ENCODE peak calls at places on chromosome 18, in five cellular contexts. K is stomach, B is tibial nerve, O is breast epithelium, T is cardiac muscle cell. V is an unnamed sample. For H3K27me3, the result is how much of the 10 kb centered on the place peaks cover.

GRCh38 chr18:13619505-13620205 is 106.7 kb downstream of the FAM210A start:
- DNase-seq in O (no peak), B (no peak), K (no peak), T (no peak), V (no peak)

GRCh38 chr18:12843420-12844346 is 40.4 kb downstream of the PTPN2 start:
- DNase-seq in B (no peak), T (peak), O (no peak), K (no peak), V (no peak)

GRCh38 chr18:6521804-6522418 is 107.2 kb upstream of the L3MBTL4 start:
- DNase-seq in T (peak), O (no peak), K (peak), B (no peak), V (no peak)

GRCh38 chr18:9437049-9437448 is 38.3 kb upstream of the RALBP1 start:
- DNase-seq in T (no peak), K (no peak), O (no peak), B (no peak), V (no peak)

GRCh38 chr18:59047321-59047991 is 92.2 kb upstream of the SEC11C start:
- DNase-seq in K (no peak), B (no peak), T (no peak), O (no peak), V (no peak)

GRCh38 chr18:31217455-31217854 is 54.8 kb upstream of the DSC1 start:
- DNase-seq in T (no peak), O (no peak), B (no peak), K (no peak), V (no peak)

GRCh38 chr18:28045176-28045810 is 131.6 kb downstream of the CDH2 start:
- DNase-seq in T (peak), O (no peak), B (no peak), K (no peak), V (no peak)

GRCh38 chr18:32317651-32318050 is 127.8 kb downstream of the MEP1B start:
- DNase-seq in K (no peak), O (no peak), B (no peak), T (no peak), V (no peak)

GRCh38 chr18:35311506-35311905 is 21.5 kb upstream of the ZSCAN30 start:
- DNase-seq in B (no peak), T (no peak), K (no peak), O (no peak), V (no peak)

GRCh38 chr18:4453712-4454547 is 1.2 kb downstream of the DLGAP1 start:
- DNase-seq in K (no peak), T (peak), O (no peak), B (no peak), V (peak)

GRCh38 chr18:12819330-12819729 is 64.7 kb downstream of the PTPN2 start:
- DNase-seq in B (no peak), T (no peak), K (no peak), O (no peak), V (no peak)

GRCh38 chr18:36411745-36412168 is 114.2 kb downstream of the FHOD3 start:
- DNase-seq in B (no peak), T (peak), O (no peak), K (no peak), V (no peak)

GRCh38 chr18:9827856-9828793 is 57.6 kb upstream of the TXNDC2 start:
- DNase-seq in O (peak), B (no peak), K (peak), T (no peak), V (no peak)

GRCh38 chr18:59662008-59662701 is 35.1 kb downstream of the CCBE1 start:
- DNase-seq in O (no peak), K (no peak), B (no peak), T (peak), V (no peak)

GRCh38 chr18:12768622-12769021 is 65.8 kb downstream of the PSMG2 start:
- DNase-seq in T (no peak), K (no peak), O (no peak), B (no peak), V (no peak)

GRCh38 chr18:21693322-21693721 is 11.3 kb downstream of the ABHD3 start:
- DNase-seq in O (no peak), B (no peak), K (no peak), T (no peak), V (no peak)

GRCh38 chr18:74622079-74622478 is 24.4 kb downstream of the ZNF407 start:
- DNase-seq in O (no peak), K (no peak), T (no peak), B (no peak), V (no peak)

GRCh38 chr18:72336786-72337185 is 207.4 kb downstream of the CBLN2 start:
- DNase-seq in B (no peak), K (no peak), O (no peak), T (no peak), V (no peak)

GRCh38 chr18:52341617-52342381 is 1.8 kb downstream of the DCC start:
- DNase-seq in K (no peak), T (peak), O (no peak), B (no peak), V (no peak)

GRCh38 chr18:8242306-8242705 is 366.9 kb upstream of the RAB12 start:
- DNase-seq in B (no peak), T (no peak), O (no peak), K (no peak), V (no peak)

GRCh38 chr18:45686892-45687611 is 36.9 kb upstream of the SLC14A1 start:
- DNase-seq in B (no peak), T (no peak), O (no peak), K (no peak), V (peak)

GRCh38 chr18:28875059-28875458 is 698.1 kb upstream of the CDH2 start:
- DNase-seq in K (no peak), T (no peak), B (no peak), O (no peak), V (no peak)

GRCh38 chr18:2905802-2906521 is 59.2 kb downstream of the EMILIN2 start:
- DNase-seq in B (peak), T (no peak), K (peak), O (no peak), V (peak)

GRCh38 chr18:45871655-45872054 is 46.2 kb downstream of the SIGLEC15 start:
- DNase-seq in T (no peak), B (no peak), O (no peak), K (no peak), V (no peak)

GRCh38 chr18:36662000-36662399 is 166.8 kb downstream of the TPGS2 start:
- DNase-seq in O (no peak), B (no peak), T (no peak), K (no peak), V (no peak)

GRCh38 chr18:39685303-39685902 is 2119.8 kb upstream of the CELF4 start:
- DNase-seq in T (no peak), O (no peak), K (no peak), B (no peak), V (no peak)

GRCh38 chr18:77366725-77367641 is 117.3 kb downstream of the GALR1 start:
- DNase-seq in B (peak), O (no peak), K (no peak), T (no peak), V (no peak)

GRCh38 chr18:7870855-7871254 is 303.7 kb downstream of the PTPRM start:
- DNase-seq in T (no peak), K (no peak), B (no peak), O (no peak), V (no peak)

GRCh38 chr18:13605477-13605876 is 120.9 kb downstream of the FAM210A start:
- DNase-seq in T (no peak), O (no peak), B (no peak), K (no peak), V (no peak)

GRCh38 chr18:43934322-43935050 is 657.2 kb upstream of the SYT4 start:
- DNase-seq in T (no peak), K (no peak), B (no peak), O (no peak), V (no peak)

GRCh38 chr18:805008-805754 is 6.9 kb downstream of the YES1 start:
- DNase-seq in B (no peak), O (no peak), T (no peak), K (no peak), V (no peak)

GRCh38 chr18:70384181-70384790 is 95.4 kb downstream of the SOCS6 start:
- DNase-seq in K (no peak), O (peak), T (no peak), B (no peak), V (no peak)
- TF ChIP-seq CTCF in K (no peak), O (no peak), T (no peak), B (no peak), V (no peak)

DNA sequence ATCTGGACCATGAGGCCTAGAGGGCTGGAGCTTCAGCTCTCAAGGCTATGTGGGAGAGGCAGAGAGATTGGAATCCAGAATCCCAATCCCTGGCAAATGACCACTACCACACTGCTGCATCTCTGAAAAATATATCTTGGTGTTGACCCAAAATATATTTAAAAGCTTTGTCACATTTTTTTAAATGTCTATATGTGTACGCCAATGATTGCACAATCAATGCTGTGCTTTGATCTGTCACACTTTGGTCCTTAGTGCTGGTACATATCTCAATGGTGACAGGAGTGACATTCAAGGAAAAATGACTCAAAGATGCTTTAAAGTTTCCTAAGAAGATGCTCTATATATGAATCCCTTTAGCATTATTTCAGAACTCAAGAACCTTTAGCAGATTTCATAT is 31.7 kb upstream of the NEDD4L start:
- DNase-seq in B (no peak), T (no peak), K (no peak), O (no peak), V (no peak)
- H3K27me3 ChIP-seq in B (under half), T (under half), K (under half), O (under half), V (under half)

DNA sequence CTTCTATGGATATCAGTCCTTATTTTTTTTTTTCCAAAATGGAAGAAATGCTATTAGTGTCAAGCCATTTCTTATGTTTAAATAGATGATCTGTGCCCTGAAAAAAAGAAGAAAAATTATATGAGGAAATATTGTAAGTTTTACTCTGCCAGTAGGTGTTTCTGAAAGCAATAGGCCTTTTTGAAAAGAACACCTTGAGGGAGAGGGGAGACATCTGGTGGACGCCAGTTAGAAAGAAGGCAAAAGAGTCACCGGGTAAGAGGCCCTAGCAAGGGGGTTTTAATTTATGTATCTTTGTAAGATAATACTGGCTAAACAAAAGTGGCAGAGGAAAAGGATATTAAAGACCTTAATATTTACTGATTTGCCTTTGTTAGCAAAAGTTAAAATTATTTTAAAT is 56.1 kb downstream of the DYNAP start:
- DNase-seq in K (no peak), B (no peak), O (no peak), T (peak), V (no peak)
- TF ChIP-seq CTCF in K (peak), B (no peak), O (peak), T (peak), V (peak)

GRCh38 chr18:79393181-79393598 is 2.5 kb upstream of the NFATC1 start:
- DNase-seq in T (no peak), B (peak), K (no peak), O (no peak), V (peak)
- H3K27me3 ChIP-seq in T (half or more), B (under half), K (half or more), O (under half), V (under half)

DNA sequence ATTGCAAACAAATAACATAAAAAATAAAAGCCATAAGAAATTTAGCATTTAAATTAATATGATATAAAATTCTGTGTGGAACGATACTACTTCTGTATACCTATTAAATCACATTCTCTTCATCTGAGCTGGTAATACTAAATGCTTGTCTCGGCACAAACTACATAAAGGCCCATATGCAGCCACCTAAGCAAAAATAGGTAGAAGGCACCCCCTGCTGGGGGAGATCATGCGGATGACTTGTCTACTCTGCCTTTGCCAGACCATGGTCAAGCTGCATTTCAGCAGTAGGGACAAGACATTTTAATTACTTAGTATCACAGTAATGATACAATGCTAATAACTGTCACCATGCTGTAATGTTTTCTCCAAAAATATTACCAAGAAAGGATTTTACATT is 108.0 kb downstream of the CDH19 start:
- DNase-seq in T (peak), O (no peak), B (no peak), K (peak), V (peak)
- TF ChIP-seq CTCF in T (peak), O (peak), B (peak), K (no peak), V (peak)

GRCh38 chr18:23737578-23737977 is 48.3 kb downstream of the LAMA3 start:
- DNase-seq in O (no peak), K (no peak), T (no peak), B (no peak), V (no peak)

GRCh38 chr18:23738151-23738550 is 48.9 kb downstream of the LAMA3 start:
- DNase-seq in T (no peak), K (no peak), O (no peak), B (no peak), V (no peak)

GRCh38 chr18:23740105-23740830 is 51.0 kb downstream of the LAMA3 start:
- DNase-seq in B (no peak), K (no peak), O (no peak), T (no peak), V (no peak)

GRCh38 chr18:23735021-23735464 is 45.8 kb downstream of the LAMA3 start:
- DNase-seq in K (no peak), B (no peak), O (no peak), T (no peak), V (no peak)

DNA sequence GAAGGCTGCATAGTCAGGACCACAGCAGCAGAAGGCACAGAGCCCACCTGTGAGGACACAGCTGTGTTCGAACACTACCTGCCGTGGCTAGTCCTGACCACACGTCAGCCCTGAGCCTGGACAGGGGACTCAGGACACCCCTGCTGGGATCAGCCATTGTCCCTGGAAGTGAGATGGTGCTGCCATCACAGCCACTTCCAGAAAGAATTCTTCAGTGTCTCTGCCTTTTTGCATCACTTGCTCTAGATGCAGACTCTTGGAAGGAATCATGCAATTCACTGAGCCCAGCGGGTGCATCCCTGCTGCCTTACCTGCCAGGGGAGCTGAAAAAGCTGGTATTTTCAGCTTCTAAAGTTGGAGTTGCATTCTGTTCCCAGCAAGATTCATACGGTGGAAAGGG is 49.3 kb downstream of the LAMA3 start:
- DNase-seq in K (no peak), T (no peak), B (no peak), O (no peak), V (no peak)
- H3K27me3 ChIP-seq in K (under half), T (under half), B (under half), O (under half), V (under half)

GRCh38 chr18:76131738-76132137 is 363.3 kb downstream of the ZNF516 start:
- DNase-seq in T (no peak), B (no peak), K (no peak), O (no peak), V (no peak)

GRCh38 chr18:76130845-76131244 is 364.2 kb downstream of the ZNF516 start:
- DNase-seq in O (peak), T (no peak), B (peak), K (no peak), V (no peak)

GRCh38 chr18:76121049-76121448 is 374.0 kb downstream of the ZNF516 start:
- DNase-seq in B (no peak), O (no peak), K (no peak), T (no peak), V (no peak)

GRCh38 chr18:76126327-76126726 is 368.7 kb downstream of the ZNF516 start:
- DNase-seq in B (no peak), O (no peak), K (no peak), T (peak), V (no peak)
- TF ChIP-seq CTCF in B (no peak), O (no peak), K (no peak), T (no peak), V (no peak)

GRCh38 chr18:48123965-48124364 is 193.5 kb upstream of the SMAD2 start:
- DNase-seq in T (no peak), K (no peak), B (no peak), O (no peak), V (no peak)

GRCh38 chr18:48122376-48122775 is 191.9 kb upstream of the SMAD2 start:
- DNase-seq in B (no peak), T (no peak), K (no peak), O (no peak), V (no peak)

GRCh38 chr18:48122816-48123215 is 192.4 kb upstream of the SMAD2 start:
- DNase-seq in B (no peak), O (no peak), T (no peak), K (no peak), V (no peak)

GRCh38 chr18:48121752-48122151 is 191.3 kb upstream of the SMAD2 start:
- DNase-seq in T (no peak), K (no peak), O (no peak), B (no peak), V (no peak)

DNA sequence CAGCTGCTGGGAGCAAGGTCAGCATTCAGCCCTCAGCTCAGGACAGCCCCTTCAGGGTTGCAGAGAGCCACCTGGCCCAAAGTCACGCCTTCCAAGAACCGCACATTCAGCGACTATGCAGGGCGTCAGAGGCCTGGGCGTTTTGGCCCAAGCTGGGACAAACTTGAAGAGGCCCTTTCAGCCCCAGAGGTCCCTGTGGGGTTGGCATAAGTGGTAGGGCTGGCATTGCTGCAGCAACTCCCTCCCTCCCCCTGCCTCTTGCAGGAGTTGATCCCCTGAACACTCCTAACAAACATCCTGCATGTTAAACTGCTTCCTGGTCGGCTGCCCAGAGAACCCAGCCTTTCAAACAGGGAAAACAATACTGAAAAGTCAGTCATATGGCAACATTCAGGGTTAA is 192.9 kb upstream of the SMAD2 start:
- DNase-seq in O (no peak), K (no peak), B (no peak), T (no peak), V (no peak)
- H3K27me3 ChIP-seq in O (under half), K (under half), B (under half), T (under half), V (under half)

GRCh38 chr18:47775961-47776360 is 154.5 kb downstream of the SMAD2 start:
- DNase-seq in O (no peak), T (peak), B (no peak), K (no peak), V (no peak)
- TF ChIP-seq CTCF in O (no peak), T (peak), B (peak), K (no peak), V (no peak)

DNA sequence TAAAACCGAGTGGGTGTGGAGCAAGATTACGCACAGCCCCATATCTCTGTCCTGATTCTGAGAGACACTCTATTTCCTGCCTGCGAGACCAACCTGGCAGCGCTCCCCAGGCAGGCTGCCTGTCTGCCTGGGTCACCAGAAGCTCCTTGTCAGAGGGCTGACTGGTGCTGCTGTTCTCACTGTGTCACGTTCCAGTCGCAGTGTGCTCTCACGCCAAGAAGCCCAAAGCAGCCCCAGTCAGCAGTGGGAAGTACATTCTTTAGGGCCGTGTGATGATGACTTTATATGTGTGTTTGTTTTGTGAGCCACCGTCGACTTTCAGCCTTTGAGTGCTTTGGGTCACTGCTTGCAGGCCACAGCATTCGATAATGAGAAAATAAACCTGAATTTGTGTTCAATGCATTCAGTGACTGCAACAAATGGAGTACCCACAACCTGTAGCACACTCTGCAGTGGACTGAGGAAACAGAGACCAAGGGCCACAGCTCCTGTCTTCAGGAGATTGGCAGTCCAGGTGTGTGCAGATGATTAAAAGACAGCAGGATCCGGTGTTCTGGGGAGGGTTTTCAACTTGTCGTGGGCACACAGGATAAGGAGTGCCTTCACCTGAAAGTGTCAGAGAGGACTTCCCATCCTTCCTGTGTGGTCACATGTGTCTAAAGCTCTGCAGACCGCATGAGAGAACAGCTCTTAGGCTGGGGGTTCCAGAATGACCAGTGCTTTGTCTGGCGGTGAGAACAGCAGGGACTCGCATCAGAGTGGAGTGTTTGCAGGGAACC is 4.8 kb downstream of the TNFRSF11A start:
- DNase-seq in O (peak), K (peak), B (no peak), T (peak), V (no peak)
- H3K27me3 ChIP-seq in O (under half), K (under half), B (under half), T (under half), V (under half)